ENCODE peak calls at places on chromosome 10, in six cellular contexts. One of them, this sample, is unnamed.

GRCh38 chr10:119217937-119218579 is 10.7 kb downstream of the GRK5 start:
- DNase-seq in cardiac fibroblast: no peak
- DNase-seq in hippocampal formation: no peak
- DNase-seq in stimulated activated CD4-positive, alpha-beta T cell treated with anti-CD3 and anti-CD28 coated beads, Interleukin-1b, Interleukin-23, amount 100 ng/mL, for 24 hours: no peak
- DNase-seq in activated CD8-positive, alpha-beta memory T cell treated with anti-CD3 and anti-CD28 coated beads, Interleukin-2, amount 10 ng/mL, durations not matched to agents 7 days and 5 days: no peak
- DNase-seq in progenitor cell of endocrine pancreas: no peak
- DNase-seq in this sample: no peak

GRCh38 chr10:24912214-24912613 is 40.2 kb downstream of the PRTFDC1 start:
- DNase-seq in activated CD8-positive, alpha-beta memory T cell treated with anti-CD3 and anti-CD28 coated beads, Interleukin-2, amount 10 ng/mL, durations not matched to agents 7 days and 5 days: no peak
- DNase-seq in progenitor cell of endocrine pancreas: no peak
- DNase-seq in hippocampal formation: no peak
- DNase-seq in stimulated activated CD4-positive, alpha-beta T cell treated with anti-CD3 and anti-CD28 coated beads, Interleukin-1b, Interleukin-23, amount 100 ng/mL, for 24 hours: no peak
- DNase-seq in cardiac fibroblast: peak; percentile 50
- DNase-seq in this sample: no peak

GRCh38 chr10:131027256-131027655 is 284.3 kb downstream of the TCERG1L start:
- DNase-seq in hippocampal formation: no peak
- DNase-seq in progenitor cell of endocrine pancreas: no peak
- DNase-seq in stimulated activated CD4-positive, alpha-beta T cell treated with anti-CD3 and anti-CD28 coated beads, Interleukin-1b, Interleukin-23, amount 100 ng/mL, for 24 hours: no peak
- DNase-seq in cardiac fibroblast: no peak
- DNase-seq in activated CD8-positive, alpha-beta memory T cell treated with anti-CD3 and anti-CD28 coated beads, Interleukin-2, amount 10 ng/mL, durations not matched to agents 7 days and 5 days: no peak
- DNase-seq in this sample: no peak

GRCh38 chr10:52755297-52756062 is 17.1 kb downstream of the MBL2 start:
- DNase-seq in progenitor cell of endocrine pancreas: no peak
- DNase-seq in cardiac fibroblast: peak; percentile 64
- DNase-seq in stimulated activated CD4-positive, alpha-beta T cell treated with anti-CD3 and anti-CD28 coated beads, Interleukin-1b, Interleukin-23, amount 100 ng/mL, for 24 hours: no peak
- DNase-seq in hippocampal formation: peak; percentile 6
- DNase-seq in activated CD8-positive, alpha-beta memory T cell treated with anti-CD3 and anti-CD28 coated beads, Interleukin-2, amount 10 ng/mL, durations not matched to agents 7 days and 5 days: no peak
- DNase-seq in this sample: peak; percentile 52

GRCh38 chr10:30708234-30708633 is 78.7 kb upstream of the LYZL2 start:
- DNase-seq in progenitor cell of endocrine pancreas: no peak
- DNase-seq in stimulated activated CD4-positive, alpha-beta T cell treated with anti-CD3 and anti-CD28 coated beads, Interleukin-1b, Interleukin-23, amount 100 ng/mL, for 24 hours: no peak
- DNase-seq in cardiac fibroblast: no peak
- DNase-seq in activated CD8-positive, alpha-beta memory T cell treated with anti-CD3 and anti-CD28 coated beads, Interleukin-2, amount 10 ng/mL, durations not matched to agents 7 days and 5 days: no peak
- DNase-seq in hippocampal formation: no peak
- DNase-seq in this sample: no peak

GRCh38 chr10:60497364-60497763 is 107.7 kb upstream of the ANK3 start:
- DNase-seq in hippocampal formation: no peak
- DNase-seq in progenitor cell of endocrine pancreas: no peak
- DNase-seq in stimulated activated CD4-positive, alpha-beta T cell treated with anti-CD3 and anti-CD28 coated beads, Interleukin-1b, Interleukin-23, amount 100 ng/mL, for 24 hours: no peak
- DNase-seq in cardiac fibroblast: no peak
- DNase-seq in activated CD8-positive, alpha-beta memory T cell treated with anti-CD3 and anti-CD28 coated beads, Interleukin-2, amount 10 ng/mL, durations not matched to agents 7 days and 5 days: no peak
- DNase-seq in this sample: no peak

GRCh38 chr10:102773986-102774385 is 30.2 kb downstream of the WBP1L start:
- DNase-seq in activated CD8-positive, alpha-beta memory T cell treated with anti-CD3 and anti-CD28 coated beads, Interleukin-2, amount 10 ng/mL, durations not matched to agents 7 days and 5 days: peak; percentile 42
- DNase-seq in cardiac fibroblast: peak; percentile 52
- DNase-seq in progenitor cell of endocrine pancreas: no peak
- DNase-seq in hippocampal formation: no peak
- DNase-seq in stimulated activated CD4-positive, alpha-beta T cell treated with anti-CD3 and anti-CD28 coated beads, Interleukin-1b, Interleukin-23, amount 100 ng/mL, for 24 hours: no peak
- DNase-seq in this sample: no peak

GRCh38 chr10:42112331-42113157 is 525.8 kb downstream of the ZNF33B start:
- DNase-seq in hippocampal formation: no peak
- DNase-seq in stimulated activated CD4-positive, alpha-beta T cell treated with anti-CD3 and anti-CD28 coated beads, Interleukin-1b, Interleukin-23, amount 100 ng/mL, for 24 hours: no peak
- DNase-seq in activated CD8-positive, alpha-beta memory T cell treated with anti-CD3 and anti-CD28 coated beads, Interleukin-2, amount 10 ng/mL, durations not matched to agents 7 days and 5 days: no peak
- DNase-seq in cardiac fibroblast: no peak
- DNase-seq in progenitor cell of endocrine pancreas: no peak
- DNase-seq in this sample: no peak

GRCh38 chr10:69972951-69973350 is 79.7 kb upstream of the MACROH2A2 start:
- DNase-seq in cardiac fibroblast: no peak
- DNase-seq in progenitor cell of endocrine pancreas: no peak
- DNase-seq in hippocampal formation: no peak
- DNase-seq in activated CD8-positive, alpha-beta memory T cell treated with anti-CD3 and anti-CD28 coated beads, Interleukin-2, amount 10 ng/mL, durations not matched to agents 7 days and 5 days: no peak
- DNase-seq in stimulated activated CD4-positive, alpha-beta T cell treated with anti-CD3 and anti-CD28 coated beads, Interleukin-1b, Interleukin-23, amount 100 ng/mL, for 24 hours: no peak
- DNase-seq in this sample: no peak

GRCh38 chr10:132604686-132605085 is 67.1 kb downstream of the INPP5A start:
- DNase-seq in cardiac fibroblast: no peak
- DNase-seq in hippocampal formation: no peak
- DNase-seq in progenitor cell of endocrine pancreas: no peak
- DNase-seq in stimulated activated CD4-positive, alpha-beta T cell treated with anti-CD3 and anti-CD28 coated beads, Interleukin-1b, Interleukin-23, amount 100 ng/mL, for 24 hours: no peak
- DNase-seq in activated CD8-positive, alpha-beta memory T cell treated with anti-CD3 and anti-CD28 coated beads, Interleukin-2, amount 10 ng/mL, durations not matched to agents 7 days and 5 days: no peak
- DNase-seq in this sample: no peak

GRCh38 chr10:114855776-114856543 is 34.4 kb downstream of the FHIP2A start:
- DNase-seq in hippocampal formation: no peak
- DNase-seq in progenitor cell of endocrine pancreas: no peak
- DNase-seq in activated CD8-positive, alpha-beta memory T cell treated with anti-CD3 and anti-CD28 coated beads, Interleukin-2, amount 10 ng/mL, durations not matched to agents 7 days and 5 days: no peak
- DNase-seq in stimulated activated CD4-positive, alpha-beta T cell treated with anti-CD3 and anti-CD28 coated beads, Interleukin-1b, Interleukin-23, amount 100 ng/mL, for 24 hours: no peak
- DNase-seq in cardiac fibroblast: peak; percentile 73
- DNase-seq in this sample: no peak

GRCh38 chr10:102579206-102579790 is 65.0 kb upstream of the TRIM8 start:
- DNase-seq in activated CD8-positive, alpha-beta memory T cell treated with anti-CD3 and anti-CD28 coated beads, Interleukin-2, amount 10 ng/mL, durations not matched to agents 7 days and 5 days: no peak
- DNase-seq in stimulated activated CD4-positive, alpha-beta T cell treated with anti-CD3 and anti-CD28 coated beads, Interleukin-1b, Interleukin-23, amount 100 ng/mL, for 24 hours: no peak
- DNase-seq in progenitor cell of endocrine pancreas: no peak
- DNase-seq in cardiac fibroblast: no peak
- DNase-seq in hippocampal formation: no peak
- DNase-seq in this sample: no peak

GRCh38 chr10:124737708-124738107 is 6.5 kb downstream of the FAM53B start:
- DNase-seq in progenitor cell of endocrine pancreas: no peak
- DNase-seq in stimulated activated CD4-positive, alpha-beta T cell treated with anti-CD3 and anti-CD28 coated beads, Interleukin-1b, Interleukin-23, amount 100 ng/mL, for 24 hours: no peak
- DNase-seq in cardiac fibroblast: no peak
- DNase-seq in hippocampal formation: no peak
- DNase-seq in activated CD8-positive, alpha-beta memory T cell treated with anti-CD3 and anti-CD28 coated beads, Interleukin-2, amount 10 ng/mL, durations not matched to agents 7 days and 5 days: peak; percentile 40
- DNase-seq in this sample: no peak

GRCh38 chr10:85791846-85792532 is 574.6 kb downstream of the GRID1 start:
- DNase-seq in progenitor cell of endocrine pancreas: no peak
- DNase-seq in stimulated activated CD4-positive, alpha-beta T cell treated with anti-CD3 and anti-CD28 coated beads, Interleukin-1b, Interleukin-23, amount 100 ng/mL, for 24 hours: no peak
- DNase-seq in cardiac fibroblast: peak; percentile 2
- DNase-seq in activated CD8-positive, alpha-beta memory T cell treated with anti-CD3 and anti-CD28 coated beads, Interleukin-2, amount 10 ng/mL, durations not matched to agents 7 days and 5 days: no peak
- DNase-seq in hippocampal formation: no peak
- DNase-seq in this sample: no peak

GRCh38 chr10:1683649-1684048 is 53.7 kb downstream of the ADARB2 start:
- DNase-seq in stimulated activated CD4-positive, alpha-beta T cell treated with anti-CD3 and anti-CD28 coated beads, Interleukin-1b, Interleukin-23, amount 100 ng/mL, for 24 hours: no peak
- DNase-seq in cardiac fibroblast: no peak
- DNase-seq in progenitor cell of endocrine pancreas: no peak
- DNase-seq in hippocampal formation: no peak
- DNase-seq in activated CD8-positive, alpha-beta memory T cell treated with anti-CD3 and anti-CD28 coated beads, Interleukin-2, amount 10 ng/mL, durations not matched to agents 7 days and 5 days: no peak
- DNase-seq in this sample: no peak

GRCh38 chr10:25294032-25294926 is 119.5 kb downstream of the GPR158 start:
- DNase-seq in hippocampal formation: no peak
- DNase-seq in progenitor cell of endocrine pancreas: no peak
- DNase-seq in activated CD8-positive, alpha-beta memory T cell treated with anti-CD3 and anti-CD28 coated beads, Interleukin-2, amount 10 ng/mL, durations not matched to agents 7 days and 5 days: no peak
- DNase-seq in cardiac fibroblast: peak; percentile 41
- DNase-seq in stimulated activated CD4-positive, alpha-beta T cell treated with anti-CD3 and anti-CD28 coated beads, Interleukin-1b, Interleukin-23, amount 100 ng/mL, for 24 hours: no peak
- DNase-seq in this sample: peak; percentile 29

This sample was measured in kidney epithelial cell.